ENCODE peak calls at places on chromosomes 16 and 17, in ten cellular contexts. Q, F, S, A, H, U, K, W, P and T are unnamed samples.

GRCh38 chr17:82487898-82488297 is 29.4 kb downstream of the NARF start:
- DNase-seq in Q (no peak), F (no peak), S (peak; percentile 16), A (no peak), H (no peak), U (no peak), K (no peak), W (no peak), P (no peak), T (no peak)

GRCh38 chr16:57929250-57929649 is 41.7 kb downstream of the CNGB1 start:
- DNase-seq in Q (no peak), F (no peak), S (no peak), A (no peak), H (no peak), U (no peak), K (no peak), W (no peak), P (no peak), T (no peak)

GRCh38 chr17:73827627-73828241 is 183.5 kb upstream of the SDK2 start:
- DNase-seq in Q (peak; percentile 7), F (no peak), S (no peak), A (no peak), H (no peak), U (peak; percentile 1), K (no peak), W (no peak), P (peak; percentile 53), T (no peak)

GRCh38 chr17:61409301-61410099 is 9.9 kb downstream of the TBX2 start:
- DNase-seq in Q (no peak), F (no peak), S (peak; percentile 55), A (no peak), H (peak; percentile 36), U (peak; percentile 73), K (no peak), W (peak; percentile 82), P (no peak), T (no peak)

GRCh38 chr17:58352843-58353719 is 1.1 kb upstream of the SUPT4H1 start:
- DNase-seq in Q (peak; percentile 33), F (no peak), S (no peak), A (no peak), H (peak; percentile 14), U (peak; percentile 69), K (no peak), W (peak; percentile 48), P (no peak), T (no peak)

GRCh38 chr16:80742331-80742730 is 62.1 kb downstream of the CDYL2 start:
- DNase-seq in Q (no peak), F (no peak), S (no peak), A (no peak), H (no peak), U (no peak), K (no peak), W (no peak), P (no peak), T (no peak)

GRCh38 chr17:69503711-69504110 is 89.2 kb downstream of the MAP2K6 start:
- DNase-seq in Q (no peak), F (no peak), S (no peak), A (no peak), H (no peak), U (no peak), K (no peak), W (no peak), P (no peak), T (no peak)

GRCh38 chr17:28170771-28171170 is 128.3 kb downstream of the NLK start:
- DNase-seq in Q (no peak), F (no peak), S (no peak), A (no peak), H (no peak), U (no peak), K (no peak), W (no peak), P (no peak), T (no peak)

GRCh38 chr16:51508813-51509212 is 357.7 kb upstream of the SALL1 start:
- DNase-seq in Q (no peak), F (no peak), S (no peak), A (no peak), H (no peak), U (no peak), K (peak; percentile 62), W (no peak), P (no peak), T (no peak)

GRCh38 chr17:75845933-75846700 is 1.9 kb upstream of the UNC13D start:
- DNase-seq in Q (no peak), F (no peak), S (no peak), A (no peak), H (no peak), U (no peak), K (no peak), W (no peak), P (peak; percentile 74), T (no peak)

GRCh38 chr16:54273566-54273965 is 13.0 kb downstream of the IRX3 start:
- DNase-seq in Q (no peak), F (no peak), S (no peak), A (no peak), H (no peak), U (no peak), K (no peak), W (no peak), P (no peak), T (no peak)

GRCh38 chr17:77356109-77356689 is 215.4 kb downstream of the SEC14L1 start:
- DNase-seq in Q (no peak), F (peak; percentile 16), S (no peak), A (no peak), H (no peak), U (peak; percentile 55), K (no peak), W (peak; percentile 64), P (no peak), T (peak; percentile 33)

GRCh38 chr16:82761858-82762257 is 135.1 kb downstream of the CDH13 start:
- DNase-seq in Q (no peak), F (no peak), S (no peak), A (no peak), H (no peak), U (no peak), K (no peak), W (peak; percentile 42), P (peak; percentile 11), T (no peak)

GRCh38 chr16:49023095-49023494 is 258.5 kb downstream of the CBLN1 start:
- DNase-seq in Q (no peak), F (no peak), S (no peak), A (no peak), H (no peak), U (no peak), K (peak; percentile 64), W (peak; percentile 54), P (no peak), T (no peak)

GRCh38 chr17:80866050-80866793 is 125.4 kb upstream of the CHMP6 start:
- DNase-seq in Q (peak; percentile 29), F (peak; percentile 76), S (peak; percentile 71), A (peak; percentile 30), H (peak; percentile 79), U (peak; percentile 77), K (no peak), W (peak; percentile 83), P (no peak), T (peak; percentile 66)

GRCh38 chr16:84897911-84898377 is 78.2 kb downstream of the CRISPLD2 start:
- DNase-seq in Q (no peak), F (no peak), S (no peak), A (no peak), H (no peak), U (peak; percentile 44), K (no peak), W (no peak), P (no peak), T (no peak)

GRCh38 chr16:1063728-1064127 is 8.8 kb upstream of the SSTR5 start:
- DNase-seq in Q (no peak), F (no peak), S (no peak), A (no peak), H (peak; percentile 77), U (no peak), K (no peak), W (no peak), P (no peak), T (no peak)

GRCh38 chr17:72710834-72711233 is 381.7 kb downstream of the SLC39A11 start:
- DNase-seq in Q (no peak), F (no peak), S (no peak), A (no peak), H (no peak), U (no peak), K (no peak), W (no peak), P (no peak), T (no peak)

GRCh38 chr16:84557504-84557903 is 53.0 kb upstream of the MEAK7 start:
- DNase-seq in Q (no peak), F (no peak), S (no peak), A (no peak), H (no peak), U (no peak), K (no peak), W (no peak), P (no peak), T (no peak)

GRCh38 chr17:65953316-65954147 is 238.4 kb downstream of the CEP112 start:
- DNase-seq in Q (no peak), F (no peak), S (no peak), A (no peak), H (no peak), U (no peak), K (no peak), W (no peak), P (no peak), T (no peak)

GRCh38 chr17:28071891-28072606 is 29.6 kb downstream of the NLK start:
- DNase-seq in Q (peak; percentile 61), F (no peak), S (no peak), A (no peak), H (no peak), U (no peak), K (no peak), W (no peak), P (no peak), T (no peak)

GRCh38 chr16:82638095-82638798 is 11.5 kb downstream of the CDH13 start:
- DNase-seq in Q (no peak), F (no peak), S (no peak), A (no peak), H (no peak), U (no peak), K (peak; percentile 85), W (peak; percentile 98), P (no peak), T (no peak)

GRCh38 chr16:17970816-17971291 is 365.7 kb downstream of the NPIPA8 start:
- DNase-seq in Q (no peak), F (no peak), S (no peak), A (no peak), H (no peak), U (no peak), K (no peak), W (no peak), P (no peak), T (no peak)

GRCh38 chr17:80944326-80944725 is 47.3 kb upstream of the CHMP6 start:
- DNase-seq in Q (no peak), F (no peak), S (no peak), A (no peak), H (no peak), U (no peak), K (no peak), W (no peak), P (no peak), T (no peak)

GRCh38 chr17:57672205-57672632 is 72.9 kb downstream of the CCDC182 start:
- DNase-seq in Q (peak; percentile 54), F (no peak), S (no peak), A (no peak), H (no peak), U (peak; percentile 28), K (no peak), W (no peak), P (no peak), T (no peak)

GRCh38 chr16:66439051-66439730 is 12.1 kb downstream of the BEAN1 start:
- DNase-seq in Q (no peak), F (no peak), S (no peak), A (no peak), H (no peak), U (no peak), K (no peak), W (no peak), P (no peak), T (no peak)

GRCh38 chr17:67056746-67057490 is 12.6 kb downstream of the CACNG1 start:
- DNase-seq in Q (no peak), F (no peak), S (no peak), A (no peak), H (no peak), U (no peak), K (no peak), W (no peak), P (no peak), T (no peak)

GRCh38 chr16:85574672-85575475 is 38.2 kb upstream of the GSE1 start:
- DNase-seq in Q (no peak), F (no peak), S (no peak), A (no peak), H (no peak), U (no peak), K (no peak), W (no peak), P (no peak), T (no peak)